ENCODE peak calls at places on chromosome 7, in seven cellular contexts. B is HepG2, N is upper lobe of left lung, K is adrenal gland, V is sigmoid colon, W is body of pancreas, O is thyroid gland. H is an unnamed sample.

GRCh38 chr7:68015098-68015497 is 1018.5 kb downstream of the TYW1 start:
- DNase-seq in B (no peak), N (no peak), K (no peak), V (no peak), W (no peak), O (no peak), H (no peak)

GRCh38 chr7:140304071-140304799 is 94.1 kb downstream of the SLC37A3 start:
- DNase-seq in B (peak), N (no peak), K (no peak), V (no peak), W (no peak), O (no peak), H (peak)

GRCh38 chr7:80942261-80943041 is 23.6 kb upstream of the SEMA3C start:
- DNase-seq in B (peak), N (no peak), K (peak), V (peak), W (peak), O (peak), H (peak)

GRCh38 chr7:158779061-158779992 is 50.0 kb downstream of the ESYT2 start:
- DNase-seq in B (no peak), N (no peak), K (peak), V (no peak), W (peak), O (peak), H (no peak)

GRCh38 chr7:1781369-1781768 is 111.3 kb downstream of the ELFN1 start:
- DNase-seq in B (no peak), N (no peak), K (no peak), V (no peak), W (no peak), O (no peak), H (peak)

GRCh38 chr7:44244282-44244681 is 43.5 kb downstream of the YKT6 start:
- DNase-seq in B (no peak), N (peak), K (no peak), V (no peak), W (peak), O (peak), H (no peak)

GRCh38 chr7:66114743-66115727 is at the start of gene CRCP:
- DNase-seq in B (peak), N (peak), K (peak), V (peak), W (peak), O (peak), H (peak)

GRCh38 chr7:930975-931758 is 23.3 kb downstream of the ADAP1 start:
- DNase-seq in B (no peak), N (no peak), K (no peak), V (peak), W (no peak), O (no peak), H (peak)

GRCh38 chr7:133545613-133546012 is 292.7 kb downstream of the EXOC4 start:
- DNase-seq in B (no peak), N (no peak), K (no peak), V (no peak), W (no peak), O (no peak), H (no peak)

GRCh38 chr7:119271147-119271779 is 1001.7 kb upstream of the KCND2 start:
- DNase-seq in B (no peak), N (no peak), K (no peak), V (no peak), W (no peak), O (no peak), H (no peak)

GRCh38 chr7:2000801-2001321 is 231.9 kb downstream of the MAD1L1 start:
- DNase-seq in B (no peak), N (peak), K (peak), V (no peak), W (no peak), O (no peak), H (no peak)

GRCh38 chr7:14305233-14305866 is 315.9 kb upstream of the ETV1 start:
- DNase-seq in B (no peak), N (no peak), K (no peak), V (no peak), W (no peak), O (no peak), H (no peak)

GRCh38 chr7:120989571-120990220 is 1.2 kb downstream of the CPED1 start:
- DNase-seq in B (no peak), N (no peak), K (peak), V (peak), W (no peak), O (peak), H (peak)
- TF ChIP-seq POLR2A in B (no peak), N (no peak), K (no peak), V (no peak), W (no peak), O (no peak), H (no peak)

GRCh38 chr7:90459888-90460287 is 9.6 kb upstream of the PTTG1IP2 start:
- DNase-seq in B (peak), N (no peak), K (no peak), V (no peak), W (no peak), O (no peak), H (no peak)
- TF ChIP-seq CTCF in B (peak), N (no peak), K (no peak), V (no peak), W (no peak), O (no peak), H (no peak)

GRCh38 chr7:23472046-23472445 is 1.8 kb upstream of the IGF2BP3 start:
- DNase-seq in B (no peak), N (no peak), K (no peak), V (no peak), W (no peak), O (no peak), H (no peak)

GRCh38 chr7:23472974-23473847 is 2.9 kb upstream of the IGF2BP3 start:
- DNase-seq in B (peak), N (peak), K (no peak), V (no peak), W (no peak), O (no peak), H (no peak)

GRCh38 chr7:23471090-23471859 is 984 bp upstream of the IGF2BP3 start:
- DNase-seq in B (peak), N (peak), K (no peak), V (no peak), W (no peak), O (no peak), H (no peak)

GRCh38 chr7:23473848-23474097 is 3.5 kb upstream of the IGF2BP3 start:
- DNase-seq in B (peak), N (no peak), K (no peak), V (no peak), W (no peak), O (no peak), H (no peak)

DNA sequence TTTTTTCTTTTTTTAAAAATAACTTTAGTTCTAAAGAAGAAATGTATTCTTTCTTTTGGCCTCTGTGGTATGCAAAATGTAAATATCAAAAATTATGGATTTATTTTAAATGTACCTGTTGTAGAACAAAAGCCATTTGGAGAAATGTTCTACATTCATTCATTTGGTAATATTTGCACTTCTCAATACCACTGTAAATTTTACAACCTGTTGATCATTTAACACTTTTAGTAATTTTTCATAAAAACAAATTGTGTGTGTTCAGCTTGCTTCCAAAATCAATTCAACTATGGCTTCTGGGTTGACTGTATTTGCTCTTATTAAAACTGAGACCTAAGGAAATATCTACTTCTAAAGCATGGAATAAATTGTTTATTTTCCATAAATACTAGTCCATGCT is 2.3 kb upstream of the IGF2BP3 start:
- DNase-seq in B (no peak), N (no peak), K (no peak), V (no peak), W (no peak), O (no peak), H (no peak)
- H3K4me3 ChIP-seq in B (peak), N (no peak), K (no peak), V (no peak), W (no peak), O (no peak), H (no peak)

DNA sequence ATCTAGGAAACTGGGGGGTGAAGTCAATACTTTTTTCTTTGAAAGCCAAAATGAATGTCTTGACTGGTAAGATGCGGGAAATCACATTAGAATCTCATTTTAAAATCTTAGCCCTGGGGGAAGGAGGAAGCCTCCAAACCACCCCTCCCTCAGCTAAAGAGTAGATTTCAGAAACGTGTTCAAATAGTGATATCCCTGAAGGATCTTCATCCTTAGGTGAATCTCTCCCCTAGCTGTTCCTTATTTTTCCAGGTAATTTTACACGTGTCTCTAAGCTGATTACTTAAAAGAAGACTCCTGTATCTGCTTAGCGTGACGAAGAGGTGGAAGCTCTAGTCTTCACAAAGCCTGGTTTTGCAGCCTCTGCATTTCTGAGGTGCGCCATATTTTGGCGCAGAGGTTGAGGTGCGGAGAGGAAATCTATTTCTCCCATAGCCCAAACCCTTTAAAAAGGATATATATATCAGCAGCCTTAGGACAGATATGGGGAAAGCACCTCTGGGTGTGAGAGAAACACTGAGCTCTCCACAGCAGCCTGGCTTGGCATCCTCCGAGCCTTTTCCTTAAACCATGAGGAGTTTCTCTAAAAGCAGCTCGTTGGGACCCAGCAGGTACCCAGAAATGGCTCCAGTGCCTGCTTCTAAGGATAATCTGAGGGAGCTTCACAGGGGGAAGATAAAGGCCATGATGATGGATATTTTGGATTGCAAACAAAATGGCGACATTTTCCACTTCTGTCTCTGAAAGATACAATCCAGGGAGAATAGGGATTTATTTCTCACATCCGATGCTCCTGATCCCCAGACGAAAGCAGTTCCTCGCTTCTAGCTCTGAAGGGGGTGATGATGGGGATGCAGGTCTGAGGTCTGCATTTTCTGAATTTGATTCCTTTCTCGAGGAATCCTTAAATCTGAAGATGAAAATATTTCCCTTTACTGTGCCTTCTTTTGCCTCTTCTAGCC is 3.0 kb upstream of the HOXA2 start:
- DNase-seq in B (no peak), N (no peak), K (no peak), V (no peak), W (no peak), O (no peak), H (no peak)
- TF ChIP-seq POLR2A in B (no peak), N (no peak), K (no peak), V (no peak), W (no peak), O (no peak), H (no peak)

DNA sequence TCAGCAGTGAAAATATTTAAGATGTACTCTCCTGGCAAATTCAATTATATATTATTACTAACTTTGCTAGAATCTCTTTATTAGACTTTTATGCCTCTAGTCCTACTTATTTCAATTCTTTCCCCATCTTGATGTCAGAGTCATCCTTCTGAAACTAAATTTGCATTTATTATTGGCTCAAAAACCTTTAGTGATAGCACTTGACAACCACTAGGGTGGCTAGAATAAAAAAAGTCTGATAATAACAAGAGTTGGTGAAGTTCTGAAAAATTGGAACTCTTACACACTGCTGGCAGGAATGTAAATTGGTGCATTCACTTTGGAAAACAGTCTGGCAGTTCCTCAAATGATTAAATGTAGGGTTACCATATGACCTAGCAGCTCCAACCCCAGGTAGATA is 73.8 kb downstream of the LSMEM1 start:
- DNase-seq in B (no peak), N (no peak), K (no peak), V (no peak), W (no peak), O (no peak), H (no peak)
- TF ChIP-seq CTCF in B (no peak), N (no peak), K (no peak), V (no peak), W (no peak), O (no peak), H (no peak)

DNA sequence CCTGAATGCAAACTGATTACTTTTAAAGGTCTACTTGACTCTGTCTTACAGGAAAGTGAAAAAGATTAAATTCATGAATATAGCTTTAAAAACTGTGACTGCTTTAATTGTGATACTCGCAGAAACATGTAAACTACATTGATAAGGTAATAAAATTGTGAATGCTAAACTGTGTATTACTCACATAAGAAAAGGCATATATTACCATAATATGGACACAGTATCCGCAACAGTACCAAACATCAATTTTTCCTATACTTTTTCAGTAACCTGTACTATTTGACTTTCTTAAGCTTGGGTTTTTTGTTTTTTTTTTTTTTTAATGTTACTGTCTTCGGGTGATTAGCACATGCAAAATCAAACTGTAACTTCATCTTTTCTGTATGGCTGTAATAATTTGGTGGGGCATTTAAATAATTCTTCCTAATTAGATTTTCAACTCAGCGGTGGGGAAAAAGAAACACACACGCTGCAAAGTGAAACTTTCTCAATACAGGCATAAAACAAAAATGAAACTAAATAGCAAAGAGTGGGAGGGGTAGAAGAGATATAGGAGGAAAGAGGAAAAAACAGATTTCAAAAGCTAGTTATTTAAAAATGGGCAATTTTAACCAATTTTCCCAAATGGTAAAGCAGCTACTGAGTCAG is 23.2 kb downstream of the NT5C3A start:
- DNase-seq in B (no peak), N (no peak), K (no peak), V (no peak), W (no peak), O (no peak), H (no peak)
- H3K4me3 ChIP-seq in B (no peak), N (peak), K (peak), V (peak), W (peak), O (peak), H (no peak)